ENCODE peak calls at places on chromosomes 6 and 20, in nine cellular contexts. F is cardiac fibroblast, L is gastrocnemius medialis, I is omental fat pad, E is right lobe of liver, R is Calu3, X is heart left ventricle, D is brain microvascular endothelial cell, T is nephron progenitor cell. Y is an unnamed sample.

GRCh38 chr20:60634773-60635172 is 617.3 kb upstream of the CDH4 start:
- DNase-seq in F (no peak), L (no peak), I (no peak), E (no peak), R (no peak), X (no peak), D (no peak), T (no peak), Y (no peak)

GRCh38 chr6:121297699-121298098 is 36.6 kb downstream of the TBC1D32 start:
- DNase-seq in F (peak), L (no peak), I (no peak), E (no peak), R (no peak), X (no peak), D (no peak), T (no peak), Y (no peak)

GRCh38 chr6:156988276-156989158 is 211.3 kb downstream of the ARID1B start:
- DNase-seq in F (peak), L (no peak), I (no peak), E (no peak), R (no peak), X (no peak), D (no peak), T (peak), Y (no peak)

GRCh38 chr6:10511477-10511876 is 9.7 kb upstream of the GCNT2 start:
- DNase-seq in F (peak), L (no peak), I (no peak), E (no peak), R (no peak), X (no peak), D (peak), T (no peak), Y (no peak)

GRCh38 chr6:151916075-151916474 is 108.6 kb downstream of the ESR1 start:
- DNase-seq in F (no peak), L (no peak), I (no peak), E (no peak), R (no peak), X (no peak), D (no peak), T (no peak), Y (no peak)

GRCh38 chr20:11703119-11703518 is 214.6 kb upstream of the BTBD3 start:
- DNase-seq in F (no peak), L (no peak), I (no peak), E (no peak), R (no peak), X (no peak), D (no peak), T (no peak), Y (no peak)

GRCh38 chr6:14209005-14209404 is 91.4 kb downstream of the CD83 start:
- DNase-seq in F (no peak), L (no peak), I (no peak), E (no peak), R (no peak), X (no peak), D (no peak), T (no peak), Y (no peak)

GRCh38 chr20:56400001-56400640 is 7.7 kb downstream of the CSTF1 start:
- DNase-seq in F (peak), L (no peak), I (no peak), E (no peak), R (peak), X (no peak), D (peak), T (peak), Y (peak)

GRCh38 chr20:14334306-14334930 is 3.0 kb downstream of the FLRT3 start:
- DNase-seq in F (peak), L (no peak), I (no peak), E (peak), R (peak), X (no peak), D (peak), T (peak), Y (peak)

GRCh38 chr6:15879372-15880261 is 216.8 kb upstream of the DTNBP1 start:
- DNase-seq in F (peak), L (peak), I (no peak), E (no peak), R (no peak), X (peak), D (peak), T (no peak), Y (no peak)

GRCh38 chr20:46211331-46211722 is 93.2 kb downstream of the CD40 start:
- DNase-seq in F (no peak), L (no peak), I (no peak), E (no peak), R (no peak), X (no peak), D (no peak), T (no peak), Y (peak)

GRCh38 chr20:33086052-33086722 is 6.7 kb downstream of the BPIFB4 start:
- DNase-seq in F (no peak), L (no peak), I (no peak), E (no peak), R (no peak), X (no peak), D (no peak), T (no peak), Y (no peak)

GRCh38 chr6:32154514-32155161 is 697 bp downstream of the PPT2 start:
- DNase-seq in F (peak), L (peak), I (no peak), E (peak), R (peak), X (peak), D (peak), T (peak), Y (peak)

GRCh38 chr6:24431045-24431451 is 28.3 kb downstream of the MRS2 start:
- DNase-seq in F (peak), L (no peak), I (no peak), E (no peak), R (peak), X (no peak), D (peak), T (no peak), Y (peak)

GRCh38 chr20:41170386-41171105 is 33.2 kb downstream of the PLCG1 start:
- DNase-seq in F (no peak), L (no peak), I (no peak), E (peak), R (no peak), X (peak), D (no peak), T (no peak), Y (peak)

GRCh38 chr6:134503542-134504281 is 185.8 kb upstream of the SGK1 start:
- DNase-seq in F (no peak), L (no peak), I (no peak), E (no peak), R (no peak), X (no peak), D (no peak), T (no peak), Y (no peak)

GRCh38 chr20:46013826-46014516 is 5.3 kb downstream of the MMP9 start:
- DNase-seq in F (peak), L (no peak), I (no peak), E (no peak), R (peak), X (peak), D (no peak), T (peak), Y (peak)

GRCh38 chr6:26250806-26251075 is 114.3 kb upstream of the BTN3A2 start:
- DNase-seq in F (no peak), L (no peak), I (no peak), E (no peak), R (no peak), X (no peak), D (peak), T (peak), Y (no peak)

GRCh38 chr6:17493286-17493685 is 99.9 kb downstream of the CAP2 start:
- DNase-seq in F (peak), L (no peak), I (no peak), E (no peak), R (no peak), X (no peak), D (peak), T (no peak), Y (no peak)

GRCh38 chr6:54878705-54879104 is 32.1 kb downstream of the FAM83B start:
- DNase-seq in F (peak), L (no peak), I (no peak), E (no peak), R (peak), X (no peak), D (no peak), T (no peak), Y (no peak)

GRCh38 chr20:41081276-41081814 is 52.7 kb downstream of the TOP1 start:
- DNase-seq in F (peak), L (no peak), I (no peak), E (no peak), R (no peak), X (no peak), D (peak), T (no peak), Y (no peak)

GRCh38 chr6:153511896-153512496 is 380.9 kb upstream of the RGS17 start:
- DNase-seq in F (peak), L (no peak), I (no peak), E (no peak), R (peak), X (no peak), D (peak), T (peak), Y (no peak)

GRCh38 chr6:89758830-89759229 is 60.8 kb downstream of the MDN1 start:
- DNase-seq in F (no peak), L (no peak), I (no peak), E (no peak), R (no peak), X (no peak), D (no peak), T (no peak), Y (no peak)

GRCh38 chr6:69988458-69989126 is 122.2 kb downstream of the COL19A1 start:
- DNase-seq in F (no peak), L (no peak), I (no peak), E (no peak), R (no peak), X (no peak), D (no peak), T (no peak), Y (no peak)

GRCh38 chr6:158376650-158377081 is 64.4 kb downstream of the TULP4 start:
- DNase-seq in F (no peak), L (peak), I (no peak), E (no peak), R (no peak), X (no peak), D (no peak), T (no peak), Y (no peak)

GRCh38 chr6:147506704-147507114 is 1.8 kb upstream of the SAMD5 start:
- DNase-seq in F (peak), L (no peak), I (peak), E (peak), R (peak), X (peak), D (peak), T (peak), Y (peak)

GRCh38 chr20:25544316-25544715 is 41.0 kb downstream of the NINL start:
- DNase-seq in F (peak), L (no peak), I (no peak), E (no peak), R (no peak), X (no peak), D (no peak), T (no peak), Y (no peak)

GRCh38 chr6:107488875-107489635 is 862 bp upstream of the SOBP start:
- DNase-seq in F (peak), L (no peak), I (no peak), E (peak), R (peak), X (peak), D (no peak), T (peak), Y (peak)

GRCh38 chr6:16426241-16426640 is 187.9 kb downstream of the GMPR start:
- DNase-seq in F (no peak), L (no peak), I (no peak), E (no peak), R (no peak), X (no peak), D (no peak), T (no peak), Y (no peak)

GRCh38 chr6:166487148-166487547 is 99.3 kb downstream of the RAMACL start:
- DNase-seq in F (no peak), L (no peak), I (no peak), E (no peak), R (no peak), X (no peak), D (no peak), T (no peak), Y (no peak)

GRCh38 chr6:117237561-117237960 is 27.8 kb upstream of the VGLL2 start:
- DNase-seq in F (peak), L (no peak), I (no peak), E (no peak), R (no peak), X (no peak), D (peak), T (no peak), Y (no peak)

GRCh38 chr6:156597130-156597529 is 180.0 kb upstream of the ARID1B start:
- DNase-seq in F (no peak), L (no peak), I (no peak), E (no peak), R (no peak), X (no peak), D (no peak), T (no peak), Y (no peak)

GRCh38 chr20:49132995-49133451 is 55.1 kb downstream of the STAU1 start:
- DNase-seq in F (peak), L (no peak), I (no peak), E (no peak), R (peak), X (no peak), D (peak), T (peak), Y (no peak)

GRCh38 chr6:31920803-31921202 is 6.7 kb upstream of the C2 start:
- DNase-seq in F (peak), L (no peak), I (no peak), E (no peak), R (no peak), X (no peak), D (no peak), T (no peak), Y (no peak)

GRCh38 chr6:39927159-39927558 is 7.1 kb downstream of the MOCS1 start:
- DNase-seq in F (peak), L (peak), I (no peak), E (no peak), R (peak), X (no peak), D (peak), T (no peak), Y (no peak)

DNA sequence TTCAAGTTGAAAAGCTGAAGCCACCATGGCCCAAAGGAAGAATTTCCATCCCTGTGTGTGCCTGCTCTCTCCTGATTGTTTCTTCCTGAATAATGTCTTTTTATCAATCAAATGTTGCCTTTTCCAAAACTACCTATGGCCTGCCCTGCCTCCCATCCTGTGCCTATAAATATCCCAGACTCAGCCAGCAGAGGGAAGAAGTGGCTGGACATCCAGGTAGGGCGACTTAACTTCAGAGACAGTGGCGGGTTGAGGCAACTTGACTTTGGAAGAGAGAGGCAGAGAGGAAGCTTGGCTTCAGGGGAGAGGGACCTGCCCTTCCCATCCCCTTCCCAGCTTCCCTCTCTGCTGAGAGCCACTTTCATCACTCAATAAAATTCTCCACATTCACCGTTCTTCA is 133.0 kb downstream of the LCA5 start:
- DNase-seq in F (no peak), L (no peak), I (no peak), E (no peak), R (no peak), X (no peak), D (no peak), T (no peak), Y (no peak)
- TF ChIP-seq CTCF in F (no peak), L (no peak), I (no peak), E (no peak), R (no peak), X (no peak), D (no peak), T (no peak), Y (no peak)

DNA sequence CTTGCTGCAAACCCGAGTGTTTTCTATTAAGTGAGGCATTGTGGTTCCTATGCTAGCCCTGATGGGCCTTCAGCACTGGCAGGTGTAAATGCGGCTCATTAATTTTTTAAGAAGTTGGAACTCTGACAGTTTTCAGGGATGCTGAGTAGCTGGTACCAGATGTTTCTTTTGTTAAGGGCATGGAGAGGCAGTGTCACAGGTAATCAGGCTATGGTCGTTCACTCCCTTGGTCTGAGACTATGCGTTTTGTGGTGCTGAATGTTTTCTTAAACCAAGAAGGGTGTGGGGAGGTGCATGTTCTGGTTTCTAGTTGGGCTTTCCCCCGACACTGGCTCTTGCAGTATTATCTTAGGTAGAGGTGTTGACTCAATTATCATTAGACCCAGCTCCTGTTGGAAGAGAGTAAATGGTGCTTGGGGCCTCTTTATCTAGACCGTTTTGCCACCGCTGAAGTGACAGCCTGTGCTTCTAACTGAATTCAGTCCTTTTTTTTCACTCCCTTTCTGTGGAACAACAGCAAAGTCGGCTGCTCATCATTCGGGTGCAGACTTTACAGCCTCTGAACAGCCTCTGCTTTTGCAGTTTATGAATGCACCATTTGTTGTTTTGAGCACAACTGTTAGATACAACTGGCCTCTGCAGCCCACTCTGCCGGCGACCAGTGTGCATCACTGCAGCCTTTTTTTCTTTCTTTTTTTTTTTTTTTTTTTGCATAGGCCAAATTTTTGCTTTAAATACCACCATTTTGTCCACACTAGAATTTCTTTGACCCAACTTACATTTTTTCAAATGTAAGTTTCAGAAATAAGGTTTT is 35.6 kb downstream of the RREB1 start:
- DNase-seq in F (no peak), L (no peak), I (no peak), E (no peak), R (no peak), X (no peak), D (no peak), T (no peak), Y (no peak)
- TF ChIP-seq CTCF in F (peak), L (peak), I (no peak), E (no peak), R (no peak), X (peak), D (peak), T (peak), Y (no peak)

DNA sequence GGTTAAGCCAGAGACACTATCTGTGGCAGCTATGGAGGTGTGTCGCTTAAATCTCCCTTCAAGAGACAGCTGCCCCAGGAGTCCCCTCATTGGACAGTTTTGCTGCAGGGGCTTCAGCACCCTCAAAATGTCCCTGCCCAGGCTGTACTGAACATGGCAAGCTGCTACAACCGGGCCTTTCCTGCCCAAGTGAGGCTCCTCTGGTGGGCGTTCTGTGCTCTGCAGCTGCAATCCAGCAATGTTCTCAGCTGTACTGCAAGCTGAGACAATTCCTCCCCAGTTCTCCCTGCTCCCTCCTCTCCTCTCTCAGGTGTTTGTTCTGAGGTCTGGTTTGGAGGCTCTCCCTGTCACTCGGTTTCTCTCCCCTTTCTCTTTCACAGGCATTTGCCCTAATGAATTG is 190.8 kb upstream of the LAMP5 start:
- DNase-seq in F (peak), L (no peak), I (no peak), E (no peak), R (no peak), X (no peak), D (no peak), T (peak), Y (peak)
- TF ChIP-seq CTCF in F (peak), L (no peak), I (no peak), E (no peak), R (peak), X (peak), D (peak), T (peak), Y (peak)

GRCh38 chr20:50278377-50278683 is 87.7 kb downstream of the CEBPB start:
- DNase-seq in F (no peak), L (no peak), I (no peak), E (no peak), R (no peak), X (peak), D (no peak), T (no peak), Y (no peak)

GRCh38 chr20:50277064-50277415 is 86.4 kb downstream of the CEBPB start:
- DNase-seq in F (no peak), L (no peak), I (no peak), E (no peak), R (no peak), X (no peak), D (no peak), T (no peak), Y (no peak)

GRCh38 chr20:50277460-50278376 is 87.1 kb downstream of the CEBPB start:
- DNase-seq in F (no peak), L (no peak), I (no peak), E (peak), R (no peak), X (no peak), D (no peak), T (no peak), Y (no peak)

GRCh38 chr20:50279988-50280850 is 89.6 kb downstream of the CEBPB start:
- DNase-seq in F (no peak), L (no peak), I (no peak), E (no peak), R (no peak), X (no peak), D (no peak), T (no peak), Y (no peak)

GRCh38 chr20:50278684-50279531 is 88.3 kb downstream of the CEBPB start:
- DNase-seq in F (peak), L (peak), I (no peak), E (peak), R (peak), X (peak), D (no peak), T (no peak), Y (peak)
- TF ChIP-seq CTCF in F (peak), L (peak), I (no peak), E (peak), R (peak), X (peak), D (peak), T (no peak), Y (peak)

GRCh38 chr6:154995241-154996162 is at the start of gene TIAM2:
- DNase-seq in F (no peak), L (no peak), I (no peak), E (no peak), R (peak), X (no peak), D (no peak), T (peak), Y (peak)
- TF ChIP-seq CTCF in F (no peak), L (no peak), I (no peak), E (no peak), R (no peak), X (peak), D (no peak), T (no peak), Y (no peak)

DNA sequence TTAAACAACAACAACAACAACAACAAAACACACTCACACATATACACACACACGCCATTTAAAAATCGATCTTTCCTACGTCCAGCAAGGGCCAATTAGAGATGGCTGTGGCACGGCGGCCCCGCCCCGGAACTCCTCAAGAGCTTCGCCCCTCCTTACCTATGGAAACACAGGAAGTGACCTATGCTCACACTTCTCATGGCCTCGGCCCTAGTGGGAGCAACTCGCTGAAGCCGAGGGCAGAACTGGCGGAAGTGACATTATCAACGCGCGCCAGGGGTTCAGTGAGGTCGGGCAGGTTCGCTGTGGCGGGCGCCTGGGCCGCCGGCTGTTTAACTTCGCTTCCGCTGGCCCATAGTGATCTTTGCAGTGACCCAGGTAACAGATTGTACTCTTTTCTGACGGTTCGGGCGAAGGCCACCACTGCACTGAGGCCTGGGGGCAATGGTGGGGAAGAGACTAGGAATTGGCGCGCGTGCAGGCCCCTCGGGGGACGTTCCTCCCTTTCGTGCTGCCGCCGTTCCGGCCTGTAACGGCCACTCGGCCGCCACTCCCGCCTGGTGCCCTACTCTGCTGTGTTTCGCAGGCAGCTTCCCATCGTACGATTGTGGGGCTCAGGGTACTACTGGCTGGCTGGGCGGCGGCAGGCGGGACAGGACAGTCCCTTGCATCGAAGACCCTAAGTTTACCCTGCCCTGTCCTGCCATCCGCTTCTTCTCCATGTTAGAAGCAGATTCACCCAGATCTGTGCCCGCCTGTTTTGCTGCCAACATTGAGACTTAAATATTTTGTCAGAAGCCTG is at the start of gene TBP:
- DNase-seq in F (peak), L (peak), I (peak), E (peak), R (peak), X (peak), D (peak), T (peak), Y (peak)
- TF ChIP-seq CTCF in F (no peak), L (no peak), I (no peak), E (no peak), R (no peak), X (no peak), D (no peak), T (no peak), Y (no peak)